ENCODE peak calls at places on chromosome 19, in eight cellular contexts. O, J, M, U, A, P, W and V are unnamed samples.

GRCh38 chr19:33397536-33398360 is 24.2 kb downstream of the CEBPG start:
- DNase-seq in W (no peak), P (no peak), J (no peak), M (no peak), U (peak), O (no peak), A (peak), V (peak)

GRCh38 chr19:3104708-3104983 is 10.5 kb downstream of the GNA11 start:
- DNase-seq in U (no peak), M (no peak), O (no peak), A (no peak), P (no peak), J (no peak), W (no peak), V (no peak)

GRCh38 chr19:2164020-2164988 is 571 bp downstream of the DOT1L start:
- DNase-seq in U (peak), P (no peak), A (peak), M (no peak), J (peak), O (no peak), W (no peak), V (no peak)

GRCh38 chr19:42148270-42148669 is 16.0 kb upstream of the POU2F2 start:
- DNase-seq in M (no peak), O (no peak), A (no peak), J (no peak), U (no peak), W (no peak), P (no peak), V (no peak)

GRCh38 chr19:33375760-33376159 is 2.3 kb downstream of the CEBPG start:
- DNase-seq in O (no peak), M (no peak), U (no peak), P (no peak), W (no peak), J (no peak), A (no peak), V (no peak)

GRCh38 chr19:3796358-3796757 is 10.2 kb upstream of the MATK start:
- DNase-seq in U (no peak), P (no peak), J (no peak), A (no peak), O (no peak), W (no peak), M (no peak), V (no peak)

GRCh38 chr19:35782589-35782988 is 7.2 kb downstream of the ARHGAP33 start:
- DNase-seq in M (no peak), P (no peak), A (no peak), U (no peak), O (no peak), J (no peak), W (no peak), V (no peak)

GRCh38 chr19:40597329-40597838 is 3.8 kb upstream of the LTBP4 start:
- DNase-seq in M (no peak), P (no peak), U (no peak), W (no peak), O (no peak), A (no peak), J (no peak), V (no peak)

GRCh38 chr19:33445752-33446070 is 72.2 kb downstream of the CEBPG start:
- DNase-seq in A (no peak), U (no peak), W (no peak), J (no peak), M (no peak), P (no peak), O (no peak), V (no peak)

GRCh38 chr19:34654796-34655195 is 22.2 kb downstream of the SCGB2B2 start:
- DNase-seq in W (no peak), M (no peak), A (no peak), J (no peak), P (no peak), O (no peak), U (no peak), V (no peak)

GRCh38 chr19:18322318-18322758 is 538 bp downstream of the LSM4 start:
- DNase-seq in U (peak), O (peak), A (peak), P (peak), W (no peak), J (no peak), M (peak), V (peak)

GRCh38 chr19:2464389-2464788 is 7.6 kb upstream of the LMNB2 start:
- DNase-seq in A (no peak), P (no peak), J (no peak), W (no peak), M (no peak), O (no peak), U (no peak), V (no peak)

GRCh38 chr19:2289714-2290435 is 7.9 kb upstream of the PEAK3 start:
- DNase-seq in W (no peak), P (peak), J (no peak), M (no peak), U (no peak), O (peak), A (peak), V (no peak)

GRCh38 chr19:34457446-34457845 is 24.1 kb upstream of the WTIP start:
- DNase-seq in U (peak), O (no peak), P (no peak), W (no peak), M (no peak), A (no peak), J (no peak), V (no peak)

GRCh38 chr19:7326105-7326877 is 22.4 kb upstream of the ARHGEF18 start:
- DNase-seq in A (peak), M (no peak), J (no peak), U (no peak), O (peak), W (no peak), P (peak), V (no peak)

GRCh38 chr19:4054471-4055208 is 12.1 kb downstream of the ZBTB7A start:
- DNase-seq in P (no peak), W (no peak), A (no peak), M (no peak), U (no peak), O (no peak), J (no peak), V (no peak)

GRCh38 chr19:7109678-7110289 is 40.3 kb downstream of the ZNF557 start:
- DNase-seq in M (no peak), O (no peak), J (no peak), A (peak), P (no peak), U (no peak), W (no peak), V (no peak)

GRCh38 chr19:34990578-34991192 is 9.4 kb upstream of the GRAMD1A start:
- DNase-seq in W (no peak), A (no peak), J (no peak), O (no peak), M (no peak), U (no peak), P (no peak), V (no peak)

GRCh38 chr19:38304352-38304865 is 358 bp downstream of the C19orf33 start:
- DNase-seq in J (no peak), O (no peak), U (no peak), P (no peak), W (no peak), M (no peak), A (no peak), V (no peak)

GRCh38 chr19:46283771-46284170 is 13.1 kb upstream of the HIF3A start:
- DNase-seq in U (no peak), W (no peak), J (no peak), A (no peak), P (no peak), M (no peak), O (no peak), V (no peak)

GRCh38 chr19:6228523-6229215 is 51.1 kb downstream of the MLLT1 start:
- DNase-seq in W (no peak), A (peak), U (no peak), O (no peak), P (no peak), J (no peak), M (no peak), V (no peak)

GRCh38 chr19:9877775-9878510 is 42.8 kb downstream of the PIN1 start:
- DNase-seq in P (no peak), U (no peak), J (no peak), W (no peak), M (no peak), A (no peak), O (no peak), V (no peak)

GRCh38 chr19:19368087-19368486 is 37.4 kb upstream of the GATAD2A start:
- DNase-seq in P (no peak), U (peak), J (no peak), A (no peak), M (no peak), W (no peak), O (no peak), V (no peak)

GRCh38 chr19:3752492-3752891 is 9.0 kb downstream of the APBA3 start:
- DNase-seq in O (no peak), J (no peak), U (no peak), M (no peak), W (no peak), P (no peak), A (no peak), V (no peak)

GRCh38 chr19:7868671-7869452 is 5.3 kb downstream of the PRR36 start:
- DNase-seq in A (peak), W (peak), P (peak), O (peak), U (peak), J (no peak), M (peak), V (peak)

GRCh38 chr19:11539495-11540365 is 1.1 kb downstream of the CNN1 start:
- DNase-seq in P (no peak), M (no peak), J (no peak), O (no peak), W (no peak), U (peak), A (peak), V (peak)

GRCh38 chr19:35913589-35913988 is 5.5 kb upstream of the TYROBP start:
- DNase-seq in U (no peak), J (no peak), P (peak), W (no peak), O (no peak), M (no peak), A (no peak), V (no peak)

GRCh38 chr19:41398042-41398403 is 405 bp downstream of the BCKDHA start:
- DNase-seq in P (no peak), O (no peak), U (no peak), J (no peak), A (peak), W (no peak), M (no peak), V (no peak)

GRCh38 chr19:55117636-55118391 is at the start of gene PPP1R12C:
- DNase-seq in J (peak), O (peak), M (peak), A (peak), U (peak), W (peak), P (peak), V (peak)

GRCh38 chr19:7494416-7495098 is 5.7 kb upstream of the PEX11G start:
- DNase-seq in U (no peak), A (peak), P (no peak), J (peak), M (no peak), W (no peak), O (no peak), V (peak)

GRCh38 chr19:5038631-5039271 is 69.8 kb downstream of the KDM4B start:
- DNase-seq in M (no peak), O (no peak), W (no peak), P (no peak), J (no peak), A (peak), U (peak), V (peak)

GRCh38 chr19:20077791-20078463 is at the start of gene ZNF90:
- DNase-seq in O (peak), M (peak), W (peak), J (peak), A (peak), P (peak), U (peak), V (peak)

GRCh38 chr19:42081584-42082258 is 5.8 kb downstream of the ZNF574 start:
- DNase-seq in P (peak), W (no peak), A (no peak), J (no peak), O (peak), U (peak), M (peak), V (peak)

GRCh38 chr19:38388310-38389100 is at the start of gene SPRED3:
- DNase-seq in M (no peak), A (peak), O (no peak), P (no peak), W (no peak), U (peak), J (no peak), V (peak)

GRCh38 chr19:11164278-11164677 is 8.7 kb upstream of the SPC24 start:
- DNase-seq in W (no peak), P (no peak), J (no peak), O (no peak), U (no peak), M (no peak), A (no peak), V (no peak)

GRCh38 chr19:14310055-14310454 is 71.2 kb upstream of the ADGRE5 start:
- DNase-seq in W (no peak), U (no peak), O (no peak), M (no peak), J (no peak), P (peak), A (no peak), V (no peak)

GRCh38 chr19:21317821-21318220 is 11.4 kb downstream of the ZNF708 start:
- DNase-seq in P (no peak), W (no peak), A (no peak), O (no peak), M (no peak), J (no peak), U (no peak), V (no peak)